ENCODE peak calls at places on chromosome 15, in six cellular contexts. I is A549, F is GM12878, L is heart left ventricle, H is uterus, O is H54. C is an unnamed sample.

GRCh38 chr15:71114887-71115566 is at the start of gene THSD4:
- DNase-seq in I (peak; percentile 99), F (no peak), L (peak; percentile 83), H (peak; percentile 79), O (peak; percentile 73), C (peak; percentile 91)

GRCh38 chr15:36291501-36291900 is 287.9 kb upstream of the CDIN1 start:
- DNase-seq in I (no peak), F (no peak), L (no peak), H (no peak), O (no peak), C (no peak)

GRCh38 chr15:40155270-40155910 is 5.5 kb upstream of the BUB1B start:
- DNase-seq in I (no peak), F (no peak), L (no peak), H (no peak), O (no peak), C (no peak)

GRCh38 chr15:31329640-31330010 is 3.0 kb downstream of the KLF13 start:
- DNase-seq in I (no peak), F (no peak), L (no peak), H (no peak), O (no peak), C (no peak)

GRCh38 chr15:91867581-91868026 is 14.1 kb downstream of the SLCO3A1 start:
- DNase-seq in I (peak; percentile 78), F (no peak), L (peak; percentile 83), H (peak; percentile 76), O (peak; percentile 76), C (no peak)

GRCh38 chr15:40052604-40053003 is 13.6 kb upstream of the SRP14 start:
- DNase-seq in I (no peak), F (no peak), L (no peak), H (no peak), O (no peak), C (no peak)

GRCh38 chr15:25176991-25177954 is 222.5 kb downstream of the SNRPN start:
- DNase-seq in I (no peak), F (no peak), L (peak; percentile 42), H (peak; percentile 7), O (no peak), C (peak; percentile 11)

GRCh38 chr15:80982839-80983238 is 6.8 kb downstream of the MESD start:
- DNase-seq in I (no peak), F (no peak), L (no peak), H (no peak), O (no peak), C (no peak)

GRCh38 chr15:81189583-81190283 is 6.9 kb upstream of the IL16 start:
- DNase-seq in I (no peak), F (no peak), L (peak; percentile 73), H (peak; percentile 76), O (no peak), C (no peak)

GRCh38 chr15:73924258-73924921 is 1.9 kb upstream of the LOXL1 start:
- DNase-seq in I (peak; percentile 17), F (no peak), L (no peak), H (peak; percentile 58), O (peak; percentile 78), C (no peak)

GRCh38 chr15:59950603-59951388 is 53.3 kb upstream of the FOXB1 start:
- DNase-seq in I (no peak), F (no peak), L (no peak), H (no peak), O (no peak), C (no peak)

GRCh38 chr15:100116416-100117190 is 225.2 kb downstream of the ADAMTS17 start:
- DNase-seq in I (no peak), F (no peak), L (peak; percentile 88), H (peak; percentile 49), O (no peak), C (no peak)

GRCh38 chr15:39199076-39199475 is 381.8 kb upstream of the THBS1 start:
- DNase-seq in I (no peak), F (no peak), L (no peak), H (peak; percentile 70), O (no peak), C (no peak)

GRCh38 chr15:40511472-40512133 is 40.8 kb downstream of the CHST14 start:
- DNase-seq in I (peak; percentile 53), F (no peak), L (peak; percentile 92), H (peak; percentile 60), O (peak; percentile 53), C (peak; percentile 63)

GRCh38 chr15:41775651-41776050 is 1.4 kb downstream of the MAPKBP1 start:
- DNase-seq in I (no peak), F (no peak), L (no peak), H (no peak), O (no peak), C (no peak)

GRCh38 chr15:41773332-41773728 is 954 bp upstream of the MAPKBP1 start:
- DNase-seq in I (no peak), F (no peak), L (no peak), H (no peak), O (no peak), C (no peak)

GRCh38 chr15:41773729-41774061 is 589 bp upstream of the MAPKBP1 start:
- DNase-seq in I (no peak), F (no peak), L (no peak), H (no peak), O (no peak), C (no peak)

GRCh38 chr15:41774873-41775417 is 661 bp downstream of the MAPKBP1 start:
- DNase-seq in I (no peak), F (no peak), L (no peak), H (no peak), O (no peak), C (no peak)

DNA sequence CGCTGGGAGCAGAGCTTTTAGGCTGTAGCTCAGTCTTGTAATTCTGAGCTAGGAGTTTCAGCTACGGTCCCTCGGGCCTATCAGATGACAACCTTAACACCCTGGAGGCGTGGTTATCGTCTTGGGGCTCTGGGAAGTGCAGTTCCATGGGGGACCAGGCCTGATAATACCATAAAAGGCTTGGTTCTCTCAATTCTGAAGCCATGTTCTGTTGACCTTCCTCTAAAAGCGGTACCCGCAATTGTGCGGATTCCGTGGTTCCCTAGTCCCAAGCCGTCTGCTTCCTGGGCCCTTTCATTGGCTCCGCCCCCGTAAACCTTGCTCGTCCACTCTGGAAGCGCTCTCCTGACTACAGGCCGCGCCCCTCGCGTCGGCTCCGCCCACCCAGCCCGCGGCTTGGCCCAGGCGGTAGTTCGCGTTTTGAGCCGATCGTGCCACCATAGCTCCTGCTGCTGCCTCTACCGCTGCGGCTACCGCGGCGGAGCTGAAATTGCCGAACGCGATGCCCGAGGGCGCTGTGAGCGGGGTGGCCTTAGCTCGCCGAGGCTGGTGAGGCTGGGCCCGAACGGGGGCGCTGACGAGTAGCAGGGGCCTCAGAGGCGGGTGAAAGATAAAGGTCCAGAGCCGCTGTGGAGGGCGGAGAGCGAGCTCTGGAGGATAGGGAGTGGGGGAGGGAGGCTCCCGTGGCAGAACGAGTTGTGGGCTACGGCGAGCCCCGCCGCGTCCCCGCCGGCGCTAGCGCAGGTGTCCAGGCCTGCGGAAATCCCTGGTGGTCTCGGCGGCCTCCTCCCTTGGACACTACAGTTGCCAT is at the start of gene MAPKBP1:
- DNase-seq in I (peak; percentile 89), F (peak; percentile 96), L (peak; percentile 98), H (peak; percentile 98), O (peak; percentile 84), C (peak; percentile 88)
- TF ChIP-seq POLR2A in I (peak; percentile 60), F (peak; percentile 87), L (no peak), H (peak; percentile 77), O (peak; percentile 64), C (peak; percentile 12)

DNA sequence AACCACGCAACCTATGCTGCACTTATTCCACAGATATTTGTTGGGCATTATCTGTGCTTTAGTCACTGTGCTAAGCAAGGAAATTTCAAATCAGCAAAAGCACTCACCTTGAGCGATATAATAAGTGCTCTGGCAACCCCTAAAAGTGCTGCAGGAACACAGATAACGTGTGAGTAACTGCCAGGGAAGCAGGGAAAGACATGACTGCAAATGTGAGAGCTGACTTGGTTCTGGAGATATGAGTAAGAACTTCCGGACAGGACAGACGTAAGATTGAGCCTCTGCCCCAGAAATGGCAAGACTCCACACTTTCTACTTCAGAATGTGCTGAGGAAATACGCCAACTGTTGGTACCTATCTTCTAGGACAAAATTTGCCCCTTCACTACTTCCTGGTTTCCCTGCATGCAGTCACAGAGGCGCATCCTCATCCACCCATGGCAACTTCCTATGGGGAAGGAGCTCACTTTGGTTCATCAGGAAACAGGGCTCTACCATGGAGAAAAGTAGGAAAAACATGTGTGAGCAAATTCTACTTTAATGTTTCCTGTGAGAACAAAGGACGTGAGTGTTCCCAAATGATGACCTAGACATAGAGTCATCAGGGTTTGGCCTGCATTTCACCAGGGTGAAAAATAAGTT is 41.7 kb downstream of the AQP9 start:
- DNase-seq in I (no peak), F (no peak), L (no peak), H (no peak), O (no peak), C (no peak)
- TF ChIP-seq POLR2A in I (no peak), F (no peak), L (no peak), H (no peak), O (no peak), C (no peak)

DNA sequence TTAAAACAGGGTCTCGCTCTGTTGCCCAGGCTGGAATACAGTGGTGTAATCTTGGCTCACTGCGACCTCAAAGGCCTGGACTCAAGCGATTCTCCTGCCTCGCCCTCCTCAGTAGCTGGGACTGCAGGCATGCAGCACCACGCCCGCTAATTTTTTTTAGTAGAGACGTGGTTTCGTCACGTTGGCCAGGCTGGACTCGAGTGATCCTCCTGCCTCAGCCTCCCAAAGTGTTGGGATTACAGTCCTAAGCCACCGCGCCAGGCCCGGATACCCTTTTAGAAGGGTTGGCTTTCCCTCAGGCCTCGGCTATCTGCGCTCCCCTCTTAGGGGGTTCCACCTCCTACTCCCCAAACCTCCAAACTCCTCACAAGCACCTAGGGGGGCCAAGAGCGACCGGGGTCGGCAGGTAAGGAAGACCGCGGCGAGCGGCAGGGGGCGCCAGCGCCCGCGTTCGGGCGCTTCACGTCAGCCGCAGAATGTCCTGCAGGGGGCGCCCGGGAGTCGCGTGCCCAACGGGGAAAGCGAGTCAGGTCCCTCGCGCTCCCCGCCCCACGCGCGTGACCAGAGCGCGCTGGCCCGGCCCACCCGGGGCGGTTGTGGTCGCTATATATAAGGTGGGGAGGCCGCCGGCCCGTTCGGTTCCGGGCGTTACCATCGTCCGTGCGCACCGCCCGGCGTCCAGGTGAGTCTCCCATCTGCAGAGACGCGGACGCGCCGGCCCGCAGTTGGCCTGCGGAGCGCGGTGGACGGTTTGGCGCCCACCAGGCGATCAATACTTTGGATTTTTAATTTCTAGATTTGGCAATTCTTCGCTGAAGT is 51.8 kb upstream of the GATM start:
- DNase-seq in I (peak; percentile 34), F (no peak), L (peak; percentile 87), H (peak; percentile 54), O (no peak), C (peak; percentile 86)
- TF ChIP-seq POLR2A in I (no peak), F (no peak), L (no peak), H (no peak), O (no peak), C (no peak)

DNA sequence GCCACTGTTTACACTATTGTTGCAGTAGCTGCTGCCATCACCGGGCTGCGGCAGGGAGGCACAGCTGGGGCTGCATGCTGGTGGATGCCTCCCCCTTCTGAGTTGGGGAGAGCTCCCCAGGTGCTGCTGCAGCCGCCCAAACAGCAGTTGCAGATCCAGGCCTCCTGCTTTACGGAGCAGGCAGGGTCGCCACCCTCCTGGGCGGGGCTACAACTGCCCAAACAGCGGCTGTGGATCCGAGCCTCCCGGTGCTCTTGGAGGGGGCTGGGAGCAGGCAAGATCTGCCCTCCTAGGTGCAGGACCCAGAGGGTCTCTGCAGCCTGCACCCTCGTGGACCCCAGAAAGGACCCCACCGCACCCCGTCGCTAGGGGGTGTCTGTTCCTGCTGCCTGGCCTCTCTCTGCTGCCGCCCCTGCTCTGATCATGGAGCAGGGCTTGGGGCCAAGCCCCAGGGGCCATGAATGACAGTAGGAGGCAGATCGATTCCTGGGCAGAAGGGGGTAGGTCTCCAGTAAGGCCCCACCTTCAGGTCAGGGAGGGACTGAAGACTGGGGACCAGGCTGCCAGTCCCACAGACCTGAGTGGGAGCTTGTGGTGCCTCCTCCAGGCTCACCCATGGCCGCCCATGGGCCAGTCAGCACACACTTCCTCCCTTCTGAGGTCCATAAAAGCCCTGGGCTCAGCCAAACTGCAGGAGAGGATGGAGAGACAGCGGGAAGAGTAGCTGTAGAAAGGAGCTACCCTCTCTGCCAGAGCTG is 4.5 kb upstream of the SKIC8 start:
- DNase-seq in I (no peak), F (no peak), L (no peak), H (no peak), O (no peak), C (no peak)
- TF ChIP-seq POLR2A in I (peak; percentile 16), F (no peak), L (no peak), H (no peak), O (no peak), C (no peak)